ENCODE peak calls at places on chromosomes 7 and 10, in five cellular contexts. One of them, this sample, is unnamed.

GRCh38 chr10:44300666-44301649 is 83.9 kb downstream of the CXCL12 start:
- DNase-seq in A549: peak; percentile 88
- DNase-seq in transverse colon: no peak
- DNase-seq in uterus: no peak
- DNase-seq in Peyer's patch: no peak
- DNase-seq in this sample: no peak

GRCh38 chr7:131103997-131104396 is 223.7 kb upstream of the MKLN1 start:
- DNase-seq in A549: no peak
- DNase-seq in transverse colon: no peak
- DNase-seq in uterus: no peak
- DNase-seq in Peyer's patch: no peak
- DNase-seq in this sample: no peak

GRCh38 chr7:38178695-38179344 is 775 bp downstream of the STARD3NL start:
- DNase-seq in A549: no peak
- DNase-seq in transverse colon: no peak
- DNase-seq in uterus: no peak
- DNase-seq in Peyer's patch: no peak
- DNase-seq in this sample: no peak

GRCh38 chr10:79398642-79399041 is 46.8 kb downstream of the ZCCHC24 start:
- DNase-seq in A549: no peak
- DNase-seq in transverse colon: no peak
- DNase-seq in uterus: no peak
- DNase-seq in Peyer's patch: no peak
- DNase-seq in this sample: no peak

GRCh38 chr7:147013820-147014219 is 897.2 kb downstream of the CNTNAP2 start:
- DNase-seq in A549: no peak
- DNase-seq in transverse colon: no peak
- DNase-seq in uterus: no peak
- DNase-seq in Peyer's patch: no peak
- DNase-seq in this sample: no peak

GRCh38 chr7:5359344-5359743 is 64.3 kb downstream of the TNRC18 start:
- DNase-seq in A549: no peak
- DNase-seq in transverse colon: no peak
- DNase-seq in uterus: no peak
- DNase-seq in Peyer's patch: no peak
- DNase-seq in this sample: no peak

GRCh38 chr7:8290645-8291308 is 28.8 kb upstream of the ICA1 start:
- DNase-seq in A549: no peak
- DNase-seq in transverse colon: no peak
- DNase-seq in uterus: no peak
- DNase-seq in Peyer's patch: no peak
- DNase-seq in this sample: no peak

GRCh38 chr7:44068054-44068453 is 2.7 kb upstream of the PGAM2 start:
- DNase-seq in A549: no peak
- DNase-seq in transverse colon: no peak
- DNase-seq in uterus: no peak
- DNase-seq in Peyer's patch: no peak
- DNase-seq in this sample: no peak

GRCh38 chr7:69619619-69620018 is 21.3 kb downstream of the AUTS2 start:
- DNase-seq in A549: no peak
- DNase-seq in transverse colon: no peak
- DNase-seq in uterus: no peak
- DNase-seq in Peyer's patch: no peak
- DNase-seq in this sample: no peak

GRCh38 chr10:43128958-43129706 is 9.1 kb upstream of the CSGALNACT2 start:
- DNase-seq in A549: no peak
- DNase-seq in transverse colon: peak; percentile 16
- DNase-seq in uterus: no peak
- DNase-seq in Peyer's patch: no peak
- DNase-seq in this sample: peak; percentile 18

GRCh38 chr7:103984050-103984449 is 5.4 kb downstream of the RELN start:
- DNase-seq in A549: no peak
- DNase-seq in transverse colon: no peak
- DNase-seq in uterus: no peak
- DNase-seq in Peyer's patch: no peak
- DNase-seq in this sample: no peak

GRCh38 chr10:25023278-25023677 is 6.9 kb downstream of the THNSL1 start:
- DNase-seq in A549: no peak
- DNase-seq in transverse colon: no peak
- DNase-seq in uterus: no peak
- DNase-seq in Peyer's patch: no peak
- DNase-seq in this sample: no peak

GRCh38 chr7:128830231-128831177 is at the start of gene FLNC:
- DNase-seq in A549: no peak
- DNase-seq in transverse colon: peak; percentile 43
- DNase-seq in uterus: peak; percentile 75
- DNase-seq in Peyer's patch: peak; percentile 69
- DNase-seq in this sample: peak; percentile 81

GRCh38 chr7:25249772-25250171 is 21.5 kb upstream of the NPVF start:
- DNase-seq in A549: no peak
- DNase-seq in transverse colon: no peak
- DNase-seq in uterus: no peak
- DNase-seq in Peyer's patch: no peak
- DNase-seq in this sample: no peak

GRCh38 chr7:132869166-132869861 is 212.6 kb downstream of the CHCHD3 start:
- DNase-seq in A549: no peak
- DNase-seq in transverse colon: no peak
- DNase-seq in uterus: no peak
- DNase-seq in Peyer's patch: no peak
- DNase-seq in this sample: no peak

GRCh38 chr7:7577888-7578287 is 11.2 kb downstream of the MIOS start:
- DNase-seq in A549: no peak
- DNase-seq in transverse colon: no peak
- DNase-seq in uterus: no peak
- DNase-seq in Peyer's patch: no peak
- DNase-seq in this sample: no peak

GRCh38 chr7:82722946-82723345 is 279.4 kb upstream of the CACNA2D1 start:
- DNase-seq in A549: no peak
- DNase-seq in transverse colon: no peak
- DNase-seq in uterus: no peak
- DNase-seq in Peyer's patch: no peak
- DNase-seq in this sample: no peak

GRCh38 chr10:122044045-122044661 is 55.2 kb downstream of the TACC2 start:
- DNase-seq in A549: no peak
- DNase-seq in transverse colon: peak; percentile 32
- DNase-seq in uterus: peak; percentile 64
- DNase-seq in Peyer's patch: peak; percentile 46
- DNase-seq in this sample: peak; percentile 35

GRCh38 chr10:628386-629045 is 61.0 kb downstream of the DIP2C start:
- DNase-seq in A549: no peak
- DNase-seq in transverse colon: no peak
- DNase-seq in uterus: no peak
- DNase-seq in Peyer's patch: no peak
- DNase-seq in this sample: no peak

GRCh38 chr10:124802313-124802675 is 675 bp downstream of the ABRAXAS2 start:
- DNase-seq in A549: peak; percentile 6
- DNase-seq in transverse colon: no peak
- DNase-seq in uterus: no peak
- DNase-seq in Peyer's patch: no peak
- DNase-seq in this sample: no peak

GRCh38 chr10:35005868-35006267 is 84.3 kb downstream of the CUL2 start:
- DNase-seq in A549: peak; percentile 80
- DNase-seq in transverse colon: no peak
- DNase-seq in uterus: no peak
- DNase-seq in Peyer's patch: no peak
- DNase-seq in this sample: no peak

GRCh38 chr10:129658673-129659072 is 191.6 kb downstream of the MGMT start:
- DNase-seq in A549: peak; percentile 4
- DNase-seq in transverse colon: no peak
- DNase-seq in uterus: no peak
- DNase-seq in Peyer's patch: no peak
- DNase-seq in this sample: no peak

GRCh38 chr7:67407351-67407750 is 410.7 kb downstream of the TYW1 start:
- DNase-seq in A549: no peak
- DNase-seq in transverse colon: no peak
- DNase-seq in uterus: no peak
- DNase-seq in Peyer's patch: no peak
- DNase-seq in this sample: no peak

GRCh38 chr10:53601260-53601875 is 828.8 kb upstream of the MBL2 start:
- DNase-seq in A549: peak; percentile 40
- DNase-seq in transverse colon: no peak
- DNase-seq in uterus: no peak
- DNase-seq in Peyer's patch: no peak
- DNase-seq in this sample: no peak

GRCh38 chr10:53598914-53599313 is 826.3 kb upstream of the MBL2 start:
- DNase-seq in A549: no peak
- DNase-seq in transverse colon: no peak
- DNase-seq in uterus: no peak
- DNase-seq in Peyer's patch: no peak
- DNase-seq in this sample: no peak

DNA sequence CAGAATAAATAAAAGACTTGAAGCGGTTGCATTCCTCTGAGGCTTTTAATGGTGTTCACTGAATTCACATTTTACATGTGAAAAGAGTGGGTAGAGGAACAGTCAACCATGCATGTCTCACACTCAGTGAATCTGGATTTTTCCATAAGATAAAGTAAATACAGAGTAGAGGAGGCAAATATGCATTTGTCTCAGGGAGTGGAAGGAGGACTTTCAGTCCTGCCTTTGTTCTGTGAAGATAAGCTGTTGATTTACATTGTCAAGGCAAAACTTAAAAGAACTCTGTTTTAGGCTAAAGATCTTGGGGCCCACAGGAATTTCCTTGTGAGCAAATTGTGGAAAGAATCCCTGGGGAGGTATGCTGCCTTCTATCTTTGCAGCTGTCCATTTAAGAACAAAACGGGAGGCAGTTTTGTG is 825.3 kb upstream of the MBL2 start:
- DNase-seq in A549: no peak
- DNase-seq in transverse colon: no peak
- DNase-seq in uterus: no peak
- DNase-seq in Peyer's patch: no peak
- DNase-seq in this sample: no peak
- H3K4me3 ChIP-seq in A549: no peak overlapping the region
- H3K4me3 ChIP-seq in transverse colon: no peak overlapping the region
- H3K4me3 ChIP-seq in uterus: no peak overlapping the region
- H3K4me3 ChIP-seq in Peyer's patch: no peak overlapping the region
- H3K4me3 ChIP-seq in this sample: no peak overlapping the region

DNA sequence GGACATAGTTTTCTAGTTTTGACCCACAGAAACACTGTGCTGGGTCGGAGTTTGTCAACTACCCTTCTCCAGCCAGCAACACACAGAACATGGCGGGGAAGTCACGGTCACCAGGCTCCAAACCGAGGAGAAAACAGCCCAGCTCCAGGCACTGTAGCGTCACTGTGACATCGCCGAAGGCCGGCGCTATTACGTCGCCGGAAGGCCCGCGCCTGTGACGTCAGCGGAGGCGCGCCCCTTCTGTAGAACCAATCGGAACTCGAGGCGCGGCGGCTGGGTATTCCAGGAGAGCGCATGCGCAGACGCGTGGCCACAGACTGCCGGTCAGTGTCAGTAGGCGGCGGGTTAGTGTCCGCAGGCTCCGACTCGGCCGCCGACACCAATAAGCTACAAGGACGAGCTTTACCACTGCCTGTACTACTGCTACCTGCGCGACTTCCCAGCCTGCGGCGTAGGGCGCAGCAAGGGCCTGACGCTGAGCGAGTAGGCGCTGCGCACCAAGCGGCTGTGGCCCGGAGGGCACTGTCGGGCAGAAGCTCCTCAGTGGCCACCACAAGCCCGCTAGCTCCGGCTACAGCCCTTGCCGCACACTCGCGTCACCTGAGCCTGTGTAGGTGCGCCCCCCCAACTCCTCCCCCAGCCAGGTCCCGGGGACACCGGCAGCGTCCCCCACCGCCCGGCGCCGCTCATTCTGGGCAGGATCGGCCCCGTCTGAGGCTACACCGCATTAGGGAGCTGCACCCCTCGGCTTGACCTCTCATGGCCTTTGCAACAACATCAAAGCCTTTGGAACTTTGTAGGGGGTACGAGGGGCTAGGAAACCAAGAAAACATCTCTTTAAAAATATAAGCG is 35.1 kb upstream of the SRRM3 start:
- DNase-seq in A549: peak; percentile 98
- DNase-seq in transverse colon: peak; percentile 98
- DNase-seq in uterus: peak; percentile 97
- DNase-seq in Peyer's patch: peak; percentile 98
- DNase-seq in this sample: peak; percentile 100
- TF ChIP-seq POLR2A in A549: peak; percentile 92
- TF ChIP-seq POLR2A in transverse colon: peak; percentile 83
- TF ChIP-seq POLR2A in uterus: peak; percentile 86
- TF ChIP-seq POLR2A in Peyer's patch: peak; percentile 45
- TF ChIP-seq POLR2A in this sample: peak; percentile 63

GRCh38 chr10:4801405-4801804 is 24.6 kb upstream of the AKR1E2 start:
- DNase-seq in A549: no peak
- DNase-seq in transverse colon: no peak
- DNase-seq in uterus: no peak
- DNase-seq in Peyer's patch: no peak
- DNase-seq in this sample: no peak

GRCh38 chr10:4803822-4804221 is 22.2 kb upstream of the AKR1E2 start:
- DNase-seq in A549: no peak
- DNase-seq in transverse colon: no peak
- DNase-seq in uterus: no peak
- DNase-seq in Peyer's patch: no peak
- DNase-seq in this sample: no peak

GRCh38 chr10:4804505-4804904 is 21.5 kb upstream of the AKR1E2 start:
- DNase-seq in A549: no peak
- DNase-seq in transverse colon: no peak
- DNase-seq in uterus: no peak
- DNase-seq in Peyer's patch: no peak
- DNase-seq in this sample: no peak

GRCh38 chr10:4806534-4806933 is 19.5 kb upstream of the AKR1E2 start:
- DNase-seq in A549: no peak
- DNase-seq in transverse colon: no peak
- DNase-seq in uterus: no peak
- DNase-seq in Peyer's patch: no peak
- DNase-seq in this sample: no peak

DNA sequence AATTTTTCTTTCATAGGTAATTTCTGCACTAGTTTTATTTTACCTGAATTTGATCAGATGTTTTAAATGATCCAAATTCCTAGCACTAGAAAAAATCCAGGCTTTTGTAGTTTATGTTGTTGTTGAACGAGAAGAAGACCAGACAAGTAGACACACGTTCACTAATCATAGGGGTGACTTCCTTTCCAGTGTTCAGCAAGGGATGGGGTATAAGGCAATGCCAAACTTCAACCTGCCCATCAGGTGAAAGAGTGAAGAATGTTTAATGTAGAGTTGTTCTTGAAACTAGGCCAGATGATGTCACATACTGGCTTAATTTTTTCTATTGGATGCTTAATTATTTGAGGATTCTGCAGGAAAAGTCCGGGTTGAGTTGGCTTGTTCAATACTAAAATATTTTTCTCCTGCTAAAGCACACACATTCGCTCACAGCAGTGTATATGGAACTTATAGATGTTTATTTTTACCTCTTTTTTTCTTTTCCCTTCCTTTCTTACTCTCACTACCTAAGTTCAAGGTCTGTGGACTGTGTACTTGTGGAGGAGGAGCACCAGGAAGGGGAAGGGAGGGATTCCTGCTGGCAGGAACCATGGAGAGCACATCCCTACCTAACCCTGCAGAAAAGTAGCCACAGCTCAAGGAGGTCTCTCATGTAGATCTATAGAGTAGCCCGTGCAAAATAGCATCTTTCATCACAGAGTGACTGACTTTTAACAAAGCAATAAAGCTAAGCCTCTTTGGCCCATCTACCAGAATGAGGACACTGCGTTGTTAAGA is 23.1 kb upstream of the AKR1E2 start:
- DNase-seq in A549: no peak
- DNase-seq in transverse colon: no peak
- DNase-seq in uterus: no peak
- DNase-seq in Peyer's patch: no peak
- DNase-seq in this sample: no peak
- H3K4me3 ChIP-seq in A549: no peak overlapping the region
- H3K4me3 ChIP-seq in transverse colon: no peak overlapping the region
- H3K4me3 ChIP-seq in uterus: no peak overlapping the region
- H3K4me3 ChIP-seq in Peyer's patch: no peak overlapping the region
- H3K4me3 ChIP-seq in this sample: no peak overlapping the region

GRCh38 chr7:65006094-65006992 is at the start of gene ERV3-1:
- DNase-seq in A549: peak; percentile 96
- DNase-seq in transverse colon: peak; percentile 95
- DNase-seq in uterus: peak; percentile 97
- DNase-seq in Peyer's patch: peak; percentile 98
- DNase-seq in this sample: peak; percentile 96
- TF ChIP-seq POLR2A in A549: peak; percentile 76
- TF ChIP-seq POLR2A in transverse colon: peak; percentile 97
- TF ChIP-seq POLR2A in uterus: peak; percentile 85
- TF ChIP-seq POLR2A in Peyer's patch: peak; percentile 96
- TF ChIP-seq POLR2A in this sample: peak; percentile 87

This sample was measured in heart left ventricle.